ENCODE peak calls at places on chromosomes 16 and 17, in seven cellular contexts. I is A549; S is WERI-Rb-1; E is astrocyte; R is CD4-positive, alpha-beta T cell; K is foreskin fibroblast; W is endothelial cell of umbilical vein. Y is an unnamed sample.

GRCh38 chr16:12340151-12340733 is 363.7 kb downstream of the SNX29 start:
- DNase-seq in S (peak; percentile 69), I (peak; percentile 51), K (peak; percentile 49), R (no peak), E (peak; percentile 72), W (peak; percentile 47), Y (peak; percentile 80)

GRCh38 chr17:67466251-67466650 is 89.2 kb downstream of the PITPNC1 start:
- DNase-seq in K (no peak), E (no peak), W (no peak), S (no peak), I (no peak), R (no peak), Y (no peak)

GRCh38 chr17:9509236-9509813 is 66.3 kb downstream of the STX8 start:
- DNase-seq in W (peak; percentile 21), K (no peak), E (no peak), S (no peak), I (no peak), R (no peak), Y (no peak)

GRCh38 chr17:78468366-78468765 is 89.9 kb downstream of the PGS1 start:
- DNase-seq in K (no peak), I (no peak), S (no peak), R (no peak), W (no peak), E (no peak), Y (no peak)

GRCh38 chr16:83215417-83216001 is 588.7 kb downstream of the CDH13 start:
- DNase-seq in I (peak; percentile 37), E (no peak), S (peak; percentile 41), W (peak; percentile 48), R (peak; percentile 20), K (no peak), Y (peak; percentile 15)

GRCh38 chr16:28191364-28191985 is 20.3 kb downstream of the XPO6 start:
- DNase-seq in E (no peak), S (no peak), K (no peak), I (no peak), W (no peak), R (no peak), Y (no peak)

GRCh38 chr16:83701494-83701893 is 106.3 kb upstream of the HSBP1 start:
- DNase-seq in K (no peak), W (peak; percentile 21), E (no peak), R (no peak), I (peak; percentile 29), S (no peak), Y (no peak)

GRCh38 chr17:44308865-44309264 is 464 bp downstream of the RUNDC3A start:
- DNase-seq in R (no peak), E (no peak), I (no peak), K (no peak), W (no peak), S (peak; percentile 60), Y (no peak)

GRCh38 chr17:51371732-51372151 is 111.4 kb downstream of the UTP18 start:
- DNase-seq in W (peak; percentile 51), K (peak; percentile 7), R (no peak), I (peak; percentile 86), E (no peak), S (peak; percentile 76), Y (peak; percentile 62)

GRCh38 chr16:1556254-1556653 is 22.8 kb downstream of the TMEM204 start:
- DNase-seq in W (no peak), R (no peak), E (no peak), I (no peak), K (no peak), S (no peak), Y (no peak)

GRCh38 chr17:70855401-70856054 is 686.2 kb downstream of the KCNJ2 start:
- DNase-seq in K (peak; percentile 21), S (no peak), I (no peak), E (peak; percentile 68), R (no peak), W (no peak), Y (no peak)

GRCh38 chr17:34442387-34443111 is 79.5 kb upstream of the CCL1 start:
- DNase-seq in I (no peak), E (no peak), K (no peak), S (no peak), W (no peak), R (no peak), Y (no peak)

GRCh38 chr16:89285381-89285780 is 67.9 kb downstream of the ZNF778 start:
- DNase-seq in I (no peak), K (no peak), R (no peak), E (no peak), S (no peak), W (no peak), Y (no peak)

GRCh38 chr17:45370949-45371413 is 54.2 kb upstream of the MAP3K14 start:
- DNase-seq in W (no peak), I (peak; percentile 79), S (no peak), R (no peak), E (no peak), K (no peak), Y (peak; percentile 21)

GRCh38 chr16:79848739-79849518 is 248.4 kb upstream of the MAF start:
- DNase-seq in E (no peak), I (no peak), R (no peak), W (no peak), K (no peak), S (no peak), Y (no peak)

GRCh38 chr17:83101805-83102480 is 22.5 kb downstream of the METRNL start:
- DNase-seq in W (no peak), S (no peak), E (no peak), I (no peak), R (no peak), K (no peak), Y (no peak)

GRCh38 chr16:11219188-11219587 is 36.8 kb downstream of the SOCS1 start:
- DNase-seq in K (no peak), W (no peak), E (no peak), I (no peak), R (no peak), S (no peak), Y (no peak)

GRCh38 chr16:2592786-2593185 is 55.0 kb downstream of the PDPK1 start:
- DNase-seq in W (no peak), E (no peak), S (no peak), R (no peak), I (no peak), K (no peak), Y (no peak)

DNA sequence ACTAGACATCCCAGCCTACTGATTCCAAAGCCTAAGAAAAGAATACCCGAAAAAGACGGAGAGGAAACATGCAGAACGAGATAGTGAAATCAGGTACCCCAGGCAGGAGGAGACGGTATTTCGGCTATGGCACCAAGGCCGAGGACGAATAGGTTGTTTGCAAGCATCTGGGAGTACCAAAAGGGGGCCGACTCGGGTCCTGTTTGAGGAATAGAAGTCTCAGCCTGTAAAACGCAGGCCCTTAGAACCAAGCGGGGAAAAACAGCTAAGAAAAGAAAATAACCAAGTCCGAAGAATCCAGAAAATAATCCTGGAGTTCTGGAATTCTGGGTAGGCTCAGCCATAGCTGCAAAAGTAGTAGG is 537 bp downstream of the SLC35B1 start:
- DNase-seq in R (peak; percentile 45), I (no peak), E (no peak), W (peak; percentile 12), S (no peak), K (no peak), Y (no peak)
- TF ChIP-seq CTCF in R (no peak), I (no peak), E (no peak), W (no peak), S (no peak), K (no peak), Y (no peak)

GRCh38 chr17:57739402-57740224 is 5.5 kb downstream of the CCDC182 start:
- DNase-seq in E (no peak), W (no peak), S (peak; percentile 48), I (peak; percentile 53), R (no peak), K (no peak), Y (no peak)
- TF ChIP-seq CTCF in E (peak; percentile 24), W (peak; percentile 8), S (peak; percentile 73), I (peak; percentile 63), R (peak; percentile 17), K (no peak), Y (peak; percentile 68)

GRCh38 chr16:31016018-31016417 is 5.6 kb upstream of the STX1B start:
- DNase-seq in S (peak; percentile 66), I (peak; percentile 50), R (no peak), K (no peak), E (no peak), W (no peak), Y (no peak)
- TF ChIP-seq CTCF in S (peak; percentile 71), I (peak; percentile 17), R (no peak), K (no peak), E (no peak), W (no peak), Y (peak; percentile 10)

DNA sequence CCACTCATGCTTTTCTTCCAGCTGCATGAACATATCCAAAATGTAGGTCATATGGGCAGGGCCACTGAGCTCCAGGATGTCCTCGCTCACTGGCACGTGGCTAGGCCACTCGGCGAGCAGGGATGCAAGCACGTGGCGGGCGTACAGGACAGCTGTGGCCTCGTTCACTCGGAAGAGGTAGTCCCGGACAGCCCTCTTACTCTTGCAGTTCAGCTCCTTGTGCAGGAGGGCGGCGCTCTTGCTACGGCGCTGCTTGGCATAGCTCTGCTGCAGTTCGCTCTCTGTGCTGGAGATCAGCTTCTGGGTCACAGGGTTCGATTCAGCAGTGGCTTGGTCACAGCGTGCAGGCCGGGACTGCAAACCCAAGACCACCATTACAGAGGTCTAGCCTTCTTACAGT is 53.1 kb upstream of the ATP2A3 start:
- DNase-seq in W (no peak), E (no peak), S (no peak), K (no peak), I (no peak), R (no peak), Y (no peak)
- TF ChIP-seq CTCF in W (no peak), E (no peak), S (peak; percentile 42), K (no peak), I (peak; percentile 25), R (no peak), Y (peak; percentile 58)

DNA sequence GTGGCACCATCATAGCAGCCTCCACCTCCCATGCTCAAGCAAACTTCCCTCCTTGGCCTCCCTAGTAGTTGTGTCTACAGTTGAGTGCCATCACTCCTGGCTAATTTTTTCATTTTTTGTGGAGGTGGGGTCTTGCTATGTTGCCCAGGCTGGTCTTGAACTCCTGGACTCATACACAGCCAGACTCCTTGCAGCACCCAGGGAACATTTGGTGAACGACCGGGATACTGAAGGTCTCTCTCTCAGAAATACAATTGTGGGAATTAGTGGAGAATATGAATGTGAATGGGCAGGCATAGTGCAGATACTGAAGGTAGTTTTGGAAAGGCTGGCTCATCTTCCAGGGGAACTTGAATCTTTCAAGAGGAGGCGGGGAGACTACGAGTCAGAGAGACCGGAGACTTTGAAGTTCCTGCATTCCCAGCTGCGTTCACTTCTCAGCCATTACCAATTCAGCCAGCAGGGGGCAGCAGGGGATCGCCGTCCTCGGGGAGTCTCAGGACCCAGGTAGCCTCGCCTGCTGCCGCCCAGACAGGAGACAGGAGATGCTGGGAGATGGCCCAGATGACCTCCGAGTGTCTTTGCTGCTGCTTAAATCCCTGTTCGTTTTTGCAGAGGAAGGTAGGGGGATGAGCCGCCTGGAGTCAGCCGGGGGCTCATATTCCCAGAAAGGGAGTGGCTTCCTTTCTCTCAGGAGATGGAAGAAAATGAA is 68.6 kb downstream of the HAPSTR1 start:
- DNase-seq in I (peak; percentile 83), E (peak; percentile 20), W (peak; percentile 44), K (peak; percentile 51), S (peak; percentile 96), R (no peak), Y (peak; percentile 51)
- TF ChIP-seq CTCF in I (peak; percentile 74), E (peak; percentile 83), W (peak; percentile 70), K (peak; percentile 77), S (peak; percentile 91), R (no peak), Y (peak; percentile 78)

DNA sequence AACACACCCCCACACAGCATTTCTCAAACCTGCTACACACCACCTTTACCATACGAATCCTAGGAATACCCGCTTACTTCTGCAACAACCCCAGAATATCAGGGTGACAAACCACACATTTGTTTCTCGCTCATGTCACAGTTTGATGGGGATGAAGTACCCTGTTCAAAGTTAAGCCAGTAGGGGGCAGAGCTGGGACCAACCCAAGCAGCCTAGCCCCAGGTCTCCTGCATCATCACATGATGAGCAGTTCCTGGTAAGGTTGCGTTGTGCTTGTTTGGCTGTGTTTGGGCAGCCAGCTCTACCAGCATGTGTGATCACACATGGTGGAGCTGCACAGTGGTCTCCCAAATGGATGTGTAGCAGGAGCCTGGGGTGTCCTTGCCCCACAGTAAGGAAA is 103.6 kb upstream of the C16orf82 start:
- DNase-seq in S (peak; percentile 15), K (no peak), E (no peak), R (no peak), W (no peak), I (peak; percentile 12), Y (no peak)
- TF ChIP-seq CTCF in S (peak; percentile 73), K (peak; percentile 41), E (no peak), R (peak; percentile 19), W (no peak), I (no peak), Y (peak; percentile 76)

Y was measured in HFFc6.